ENCODE peak calls at places on chromosomes 16 and 17, in five cellular contexts. L is IMR-90, X is H1, W is H9, I is mesenchymal stem cell. T is an unnamed sample.
A peak's percentile ranks its signal among the peaks of the same experiment; 100 is the strongest.

GRCh38 chr16:424033-424622 is 1.3 kb upstream of the RAB11FIP3 start:
- DNase-seq in L (peak; percentile 94), I (peak; percentile 89), X (no peak), W (no peak), T (no peak)

GRCh38 chr17:17439971-17440843 is 36.6 kb upstream of the MED9 start:
- DNase-seq in W (peak; percentile 87), X (peak; percentile 89), I (peak; percentile 46), L (peak; percentile 42), T (peak; percentile 41)

GRCh38 chr17:17075037-17075755 is 32.9 kb downstream of the MPRIP start:
- DNase-seq in W (no peak), I (peak; percentile 92), X (no peak), L (peak; percentile 85), T (no peak)

GRCh38 chr17:29807520-29808361 is 122.3 kb downstream of the SSH2 start:
- DNase-seq in X (peak; percentile 72), I (peak; percentile 75), L (peak; percentile 74), W (peak; percentile 50), T (peak; percentile 33)

GRCh38 chr17:67386965-67387551 is 10.0 kb downstream of the PITPNC1 start:
- DNase-seq in L (peak; percentile 55), I (peak; percentile 30), W (peak; percentile 75), X (peak; percentile 91), T (peak; percentile 57)

GRCh38 chr16:8963010-8963824 is 489 bp downstream of the USP7 start:
- DNase-seq in X (peak; percentile 50), I (peak; percentile 15), W (no peak), L (no peak), T (no peak)

GRCh38 chr17:46108550-46109110 is 84.6 kb downstream of the KANSL1 start:
- DNase-seq in W (no peak), L (no peak), I (no peak), X (no peak), T (no peak)

GRCh38 chr17:61218438-61218837 is 181.2 kb upstream of the TBX2 start:
- DNase-seq in X (no peak), I (peak; percentile 93), L (peak; percentile 86), W (no peak), T (no peak)

GRCh38 chr17:61537264-61537771 is 53.7 kb downstream of the NACA2 start:
- DNase-seq in W (no peak), X (no peak), I (no peak), L (no peak), T (no peak)

GRCh38 chr17:78995022-78995760 is 14.4 kb downstream of the CANT1 start:
- DNase-seq in L (no peak), X (no peak), W (no peak), I (no peak), T (no peak)

GRCh38 chr17:44049294-44050080 is 17.0 kb downstream of the LSM12 start:
- DNase-seq in I (no peak), L (no peak), X (no peak), W (no peak), T (no peak)

GRCh38 chr17:15966879-15967248 is 21.9 kb downstream of the ADORA2B start:
- DNase-seq in X (peak; percentile 65), L (no peak), I (no peak), W (peak; percentile 91), T (no peak)

GRCh38 chr17:19384723-19385391 is 2.1 kb downstream of the MFAP4 start:
- DNase-seq in W (no peak), I (peak; percentile 75), L (peak; percentile 91), X (no peak), T (no peak)

GRCh38 chr17:36741019-36741902 is 139.9 kb downstream of the MRM1 start:
- DNase-seq in L (no peak), X (no peak), W (no peak), I (no peak), T (no peak)

GRCh38 chr17:30093463-30094147 is 23.0 kb upstream of the NSRP1 start:
- DNase-seq in W (peak; percentile 81), L (peak; percentile 58), I (peak; percentile 70), X (peak; percentile 81), T (peak; percentile 84)

GRCh38 chr17:70168044-70168978 is 1.0 kb upstream of the KCNJ2 start:
- DNase-seq in I (peak; percentile 77), X (peak; percentile 65), L (peak; percentile 81), W (peak; percentile 84), T (peak; percentile 51)

GRCh38 chr16:68244903-68245853 is at the start of gene PLA2G15:
- DNase-seq in X (peak; percentile 98), L (peak; percentile 94), I (peak; percentile 95), W (peak; percentile 95), T (peak; percentile 91)
- H2AK5ac ChIP-seq in X (no peak within 1 kb of the TSS), L (peak within 1 kb of the TSS; percentile 88), I (peak within 1 kb of the TSS; percentile 49), W (no peak within 1 kb of the TSS), T (peak within 1 kb of the TSS; percentile 74)

DNA sequence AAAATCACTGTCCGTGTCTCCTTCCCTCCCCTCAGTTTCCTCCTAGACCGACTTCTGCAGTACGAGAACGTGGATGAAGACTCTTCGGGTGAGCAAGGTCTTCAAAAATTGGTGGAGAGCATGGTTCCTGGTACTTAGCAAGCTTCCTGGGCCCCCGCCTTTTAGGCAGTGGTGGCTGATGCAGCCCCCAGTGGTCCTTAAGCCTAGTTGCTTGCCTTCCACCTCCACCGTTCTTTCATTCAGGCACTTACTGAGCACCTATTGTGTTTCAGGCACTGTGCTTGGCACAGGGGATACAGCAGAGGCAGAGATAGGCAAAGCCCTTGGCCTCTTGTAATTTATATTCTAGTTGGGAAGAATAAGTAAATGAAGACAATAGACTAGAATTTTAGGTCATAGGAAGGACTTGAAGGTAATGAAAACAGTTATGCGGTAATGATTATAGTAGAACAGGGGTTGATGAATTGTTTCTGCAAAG is 771 bp downstream of the INO80E start:
- DNase-seq in L (no peak), I (no peak), X (no peak), W (no peak), T (no peak)
- H4K91ac ChIP-seq in L (peak overlapping the region; percentile 63), I (no peak overlapping the region), X (no peak overlapping the region), W (no peak overlapping the region), T (no peak overlapping the region)

GRCh38 chr17:40115101-40115436 is 6.7 kb upstream of the MSL1 start:
- DNase-seq in W (no peak), I (no peak), X (no peak), L (no peak), T (no peak)
- H2BK5ac ChIP-seq in W (no peak overlapping the region), I (peak overlapping the region; percentile 37), X (no peak overlapping the region), L (peak overlapping the region; percentile 78), T (no peak overlapping the region)

DNA sequence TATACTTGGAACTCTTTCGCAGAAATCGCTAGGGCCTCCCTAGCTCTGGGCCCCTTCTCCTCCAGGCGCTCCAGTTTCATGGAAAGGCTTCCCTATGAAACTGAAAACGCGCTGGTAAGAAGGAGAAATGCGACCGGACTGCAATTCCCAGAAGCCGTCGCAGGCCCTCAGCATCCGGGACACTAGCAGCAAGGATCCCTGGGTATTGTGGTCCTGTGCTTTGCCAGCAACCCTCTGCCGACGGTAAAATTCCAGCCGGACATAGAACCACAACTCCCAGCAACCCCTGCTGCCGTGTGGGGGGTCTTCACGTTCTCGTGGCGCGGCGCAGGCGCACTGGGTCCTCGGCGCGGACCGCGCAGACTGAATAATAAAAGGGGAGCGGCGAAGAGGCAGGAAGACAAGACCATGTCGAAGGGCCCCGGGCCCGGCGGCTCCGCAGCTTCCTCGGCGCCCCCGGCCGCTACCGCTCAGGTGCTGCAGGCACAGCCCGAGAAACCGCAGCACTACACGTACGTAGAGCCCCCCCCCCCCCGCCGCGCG is at the start of gene UNK:
- DNase-seq in W (peak; percentile 100), L (peak; percentile 100), X (peak; percentile 97), I (peak; percentile 100), T (peak; percentile 98)
- H2AK5ac ChIP-seq in W (peak within 1 kb of the TSS; percentile 36), L (peak within 1 kb of the TSS; percentile 96), X (peak within 1 kb of the TSS; percentile 91), I (peak within 1 kb of the TSS; percentile 98), T (peak within 1 kb of the TSS; percentile 99)